ENCODE peak calls at places on chromosomes 7 and 10, in five cellular contexts. J is HL-60, T is IMR-90, D is left ventricle myocardium inferior, M is fibroblast of lung. S is an unnamed sample. For H3K27me3, the result is how much of the 10 kb centered on the place peaks cover.

GRCh38 chr7:7996568-7996967 is 28.0 kb downstream of the GLCCI1 start:
- DNase-seq in J (no peak), T (peak), D (no peak), M (peak), S (no peak)

GRCh38 chr7:27168265-27168947 is 3.1 kb upstream of the HOXA9 start:
- DNase-seq in J (no peak), T (no peak), D (peak), M (no peak), S (no peak)

GRCh38 chr7:9498303-9498702 is 1064.9 kb downstream of the NXPH1 start:
- DNase-seq in J (no peak), T (no peak), D (no peak), M (no peak), S (no peak)

GRCh38 chr7:157149317-157149716 is 10.6 kb downstream of the UBE3C start:
- DNase-seq in J (no peak), T (no peak), D (no peak), M (no peak), S (no peak)

GRCh38 chr7:130982160-130982638 is 248.2 kb upstream of the KLF14 start:
- DNase-seq in J (peak), T (peak), D (no peak), M (peak), S (no peak)

GRCh38 chr7:55366461-55367138 is 1.5 kb downstream of the LANCL2 start:
- DNase-seq in J (no peak), T (no peak), D (no peak), M (no peak), S (no peak)

GRCh38 chr7:2707481-2707880 is 19.5 kb downstream of the AMZ1 start:
- DNase-seq in J (no peak), T (no peak), D (no peak), M (no peak), S (no peak)

GRCh38 chr10:65323802-65324201 is 1602.0 kb upstream of the LRRTM3 start:
- DNase-seq in J (no peak), T (no peak), D (no peak), M (no peak), S (no peak)

GRCh38 chr10:131444862-131445461 is 133.4 kb upstream of the TCERG1L start:
- DNase-seq in J (no peak), T (no peak), D (no peak), M (no peak), S (no peak)

GRCh38 chr7:98278936-98279335 is 2.5 kb upstream of the BRI3 start:
- DNase-seq in J (no peak), T (no peak), D (no peak), M (no peak), S (no peak)

GRCh38 chr10:124157286-124157685 is 63.9 kb upstream of the CHST15 start:
- DNase-seq in J (no peak), T (no peak), D (no peak), M (peak), S (no peak)

GRCh38 chr7:23346316-23346715 is 47.2 kb downstream of the MALSU1 start:
- DNase-seq in J (no peak), T (no peak), D (no peak), M (no peak), S (peak)
- H3K4me3 ChIP-seq in J (no peak), T (no peak), D (peak), M (no peak), S (peak)

DNA sequence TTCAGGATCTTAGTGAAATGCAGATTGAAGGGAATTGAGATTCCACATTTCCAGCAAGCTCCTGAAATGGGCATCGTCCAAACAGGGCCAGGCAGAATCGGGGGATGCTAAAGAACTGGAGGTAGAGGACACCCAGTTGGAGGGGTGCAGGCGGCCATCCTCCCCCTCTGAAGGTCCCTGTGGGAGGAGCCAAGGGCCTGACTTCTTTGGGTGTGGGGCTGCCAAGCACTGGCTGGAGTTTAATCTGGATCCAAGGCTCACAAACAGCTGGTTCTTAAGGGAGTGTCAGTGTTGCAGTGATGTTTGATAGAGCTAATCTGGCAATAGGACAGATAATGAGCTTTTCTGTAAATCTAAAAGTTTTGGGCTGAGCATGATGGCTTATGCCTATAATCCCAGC is 20.8 kb downstream of the TSPAN14 start:
- DNase-seq in J (no peak), T (no peak), D (no peak), M (no peak), S (no peak)
- TF ChIP-seq CTCF in J (no peak), T (no peak), D (no peak), M (no peak), S (no peak)

GRCh38 chr10:58512470-58513188 is at the start of gene BICC1:
- DNase-seq in J (no peak), T (peak), D (peak), M (peak), S (no peak)
- H3K27me3 ChIP-seq in J (under half), T (under half), D (half or more), M (under half), S (under half)

DNA sequence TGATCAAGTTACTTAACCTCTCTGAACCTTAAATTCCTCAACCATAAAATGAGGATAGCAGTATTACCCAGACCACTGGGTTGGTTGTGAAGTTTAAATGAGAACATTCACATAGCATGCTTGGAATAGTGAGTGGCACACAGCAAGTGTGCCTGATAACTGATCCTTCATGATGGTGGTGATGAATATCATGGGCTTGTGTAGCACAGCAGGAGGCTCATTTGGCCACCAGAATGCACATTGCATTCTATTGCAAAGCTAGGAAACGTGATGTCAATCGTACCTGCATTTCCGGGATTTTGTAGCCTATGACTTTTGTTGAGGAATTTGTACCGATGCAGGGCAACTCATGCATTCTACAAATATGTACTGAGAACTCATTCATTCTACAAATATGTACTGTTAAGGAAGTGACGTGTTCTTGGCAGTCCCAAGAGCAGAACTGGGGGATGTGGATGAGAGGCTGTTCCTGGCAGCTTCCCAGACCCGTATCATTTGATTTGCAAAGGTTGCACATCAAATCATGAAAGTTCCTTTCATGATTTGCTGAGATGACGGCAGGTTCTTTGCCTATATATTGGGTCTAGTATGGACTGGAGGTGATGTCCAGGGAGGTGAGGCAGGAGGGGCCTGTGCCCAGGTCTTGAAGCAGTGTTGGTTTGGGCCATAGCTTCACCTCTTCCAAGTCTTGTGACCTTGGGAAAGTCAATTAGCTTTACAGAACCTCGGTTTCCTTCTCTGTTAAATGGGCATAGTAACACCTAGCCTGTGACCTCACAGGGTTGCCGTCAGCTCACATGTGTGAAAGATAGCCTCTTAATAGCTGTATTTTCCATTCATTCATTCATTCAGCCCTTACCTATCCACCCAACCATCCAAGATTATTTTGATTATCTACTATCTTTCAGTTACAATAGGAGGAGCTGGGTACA is 94.7 kb upstream of the SMNDC1 start:
- DNase-seq in J (no peak), T (peak), D (no peak), M (peak), S (no peak)
- H3K4me3 ChIP-seq in J (no peak), T (no peak), D (no peak), M (peak), S (no peak)

DNA sequence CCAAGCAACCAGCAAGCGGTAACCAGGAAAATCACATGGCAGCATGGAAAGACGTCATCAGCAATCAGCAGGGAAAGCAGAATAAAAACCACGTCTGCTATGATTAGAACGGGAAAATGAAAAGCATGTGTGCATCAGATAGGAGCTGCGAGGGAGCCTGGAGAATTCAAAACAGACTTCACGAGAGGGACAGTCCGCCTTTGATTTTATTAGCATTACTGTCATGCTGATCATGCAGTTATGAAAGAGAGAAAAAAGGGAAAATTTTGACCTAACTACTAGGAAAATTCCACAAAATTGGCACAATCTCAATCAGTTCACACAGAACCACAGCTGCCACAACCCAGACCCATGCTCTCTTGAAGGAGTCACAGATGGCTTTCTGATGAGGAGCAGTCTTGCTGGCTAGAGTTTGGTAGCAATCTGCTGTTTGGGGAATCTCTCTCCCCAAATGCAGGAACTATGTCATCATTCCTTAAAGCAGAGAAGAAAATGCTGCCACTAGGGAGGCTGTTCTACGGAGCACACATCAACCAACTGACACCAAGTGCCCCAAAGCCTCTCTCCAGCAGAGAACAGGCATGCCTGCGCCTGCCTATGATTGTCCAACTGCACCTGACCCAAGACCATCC is 295.9 kb downstream of the TNS3 start:
- DNase-seq in J (no peak), T (no peak), D (no peak), M (peak), S (no peak)
- TF ChIP-seq CTCF in J (no peak), T (no peak), D (peak), M (no peak), S (no peak)

DNA sequence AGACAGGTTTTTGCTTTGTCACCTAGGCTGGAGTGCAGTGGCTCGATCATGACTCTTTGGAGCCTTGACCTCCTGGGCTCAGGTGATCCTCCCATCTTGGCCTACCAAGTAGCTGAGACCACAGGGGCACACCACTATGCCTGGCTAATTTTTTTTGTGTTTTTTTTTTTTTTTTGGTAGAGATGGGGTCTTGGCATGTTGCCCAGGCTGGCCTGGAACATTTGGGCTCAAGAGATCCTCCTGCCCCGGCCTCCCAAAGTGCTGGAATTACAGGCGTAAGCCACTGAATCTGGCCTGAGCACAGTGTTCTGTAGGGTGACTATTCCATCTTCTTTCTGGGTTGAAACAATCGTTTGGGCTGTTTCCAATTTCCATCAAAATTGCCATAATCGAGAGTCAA is 1.5 kb upstream of the MUC3A start:
- DNase-seq in J (no peak), T (no peak), D (no peak), M (no peak), S (no peak)
- H3K27me3 ChIP-seq in J (under half), T (half or more), D (half or more), M (under half), S (under half)

GRCh38 chr10:126421745-126422144 is 33.5 kb upstream of the ADAM12 start:
- DNase-seq in J (no peak), T (peak), D (no peak), M (peak), S (no peak)
- H3K4me3 ChIP-seq in J (no peak), T (no peak), D (no peak), M (no peak), S (no peak)

GRCh38 chr7:64181586-64181985 is 25.4 kb upstream of the ZNF735 start:
- DNase-seq in J (no peak), T (no peak), D (no peak), M (no peak), S (no peak)

GRCh38 chr7:64182036-64182790 is 24.8 kb upstream of the ZNF735 start:
- DNase-seq in J (no peak), T (no peak), D (no peak), M (no peak), S (no peak)

GRCh38 chr7:64183126-64183742 is 23.8 kb upstream of the ZNF735 start:
- DNase-seq in J (no peak), T (no peak), D (no peak), M (no peak), S (no peak)

GRCh38 chr7:64183827-64184372 is 23.1 kb upstream of the ZNF735 start:
- DNase-seq in J (no peak), T (no peak), D (no peak), M (no peak), S (no peak)

GRCh38 chr7:64180989-64181388 is 26.0 kb upstream of the ZNF735 start:
- DNase-seq in J (no peak), T (no peak), D (no peak), M (no peak), S (no peak)
- TF ChIP-seq CTCF in J (no peak), T (peak), D (peak), M (peak), S (peak)

DNA sequence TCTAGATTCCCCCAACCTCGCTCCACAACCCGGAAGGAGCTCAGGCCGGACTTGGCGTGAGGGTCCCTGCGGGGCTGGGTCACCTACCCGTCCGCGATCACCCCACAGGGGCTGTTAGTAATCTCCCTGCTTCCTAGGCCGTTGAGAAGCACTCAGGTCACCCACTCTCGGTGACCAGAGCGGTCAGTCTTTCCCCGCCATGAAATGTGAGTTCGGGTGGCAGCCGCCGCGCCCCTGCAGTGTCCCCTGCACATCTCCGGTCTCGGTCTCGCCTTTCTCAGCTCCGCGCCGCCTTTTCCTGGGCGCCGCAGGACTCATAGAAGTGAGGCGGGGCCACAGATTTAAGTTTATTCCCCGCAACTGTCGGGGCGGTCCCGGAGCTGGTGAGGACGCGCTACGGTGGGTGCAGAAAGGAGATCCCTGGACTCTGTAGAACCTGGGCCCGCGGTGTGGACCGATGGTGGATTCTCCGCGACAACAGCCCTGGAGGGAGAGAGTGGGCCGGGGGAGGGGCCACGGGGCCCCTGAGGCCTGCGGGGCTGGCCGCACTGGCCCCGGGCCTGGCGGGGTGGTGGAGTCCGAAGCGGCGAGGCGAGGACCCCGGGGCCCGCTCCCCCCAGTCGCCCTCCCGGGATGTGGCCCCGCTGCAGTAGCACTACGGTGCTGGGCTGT is 4.5 kb downstream of the FEZF1 start:
- DNase-seq in J (no peak), T (no peak), D (no peak), M (no peak), S (no peak)
- H3K27me3 ChIP-seq in J (under half), T (under half), D (half or more), M (half or more), S (under half)